ENCODE peak calls at places on chromosomes 11 and 22, in five cellular contexts. O is H9, L is A549, V is lung, R is tibial nerve. D is an unnamed sample.

GRCh38 chr22:39959640-39960447 is at the start of gene TMA7B:
- DNase-seq in R (no peak), L (peak; percentile 13), V (no peak), O (peak; percentile 74), D (peak; percentile 27)

GRCh38 chr11:75508051-75508561 is 17.6 kb downstream of the GDPD5 start:
- DNase-seq in O (no peak), R (no peak), L (no peak), V (no peak), D (peak; percentile 60)

GRCh38 chr11:128054323-128054910 is 532.9 kb downstream of the ETS1 start:
- DNase-seq in L (no peak), O (no peak), V (no peak), R (no peak), D (no peak)

GRCh38 chr11:64767344-64768299 is 7.8 kb upstream of the PYGM start:
- DNase-seq in R (peak; percentile 82), V (peak; percentile 71), O (peak; percentile 90), L (peak; percentile 82), D (peak; percentile 80)

GRCh38 chr22:38262051-38262795 is 10.6 kb downstream of the TMEM184B start:
- DNase-seq in O (peak; percentile 77), R (no peak), L (no peak), V (peak; percentile 73), D (peak; percentile 60)

GRCh38 chr11:28110108-28110838 is 2.1 kb downstream of the METTL15 start:
- DNase-seq in R (peak; percentile 58), O (peak; percentile 68), V (peak; percentile 70), L (peak; percentile 88), D (peak; percentile 32)

GRCh38 chr11:10051868-10052586 is 242.0 kb downstream of the SBF2 start:
- DNase-seq in L (no peak), V (no peak), O (no peak), R (no peak), D (no peak)

GRCh38 chr22:24392218-24392931 is 35.0 kb upstream of the ADORA2A start:
- DNase-seq in V (no peak), O (no peak), R (no peak), L (no peak), D (no peak)

GRCh38 chr11:87300640-87301381 is 263.1 kb downstream of the TMEM135 start:
- DNase-seq in O (no peak), V (no peak), L (peak; percentile 7), R (no peak), D (no peak)

GRCh38 chr11:20397281-20397680 is 9.8 kb downstream of the PRMT3 start:
- DNase-seq in R (no peak), V (no peak), O (no peak), L (peak; percentile 69), D (peak; percentile 49)

GRCh38 chr11:34754171-34754823 is 133.4 kb downstream of the EHF start:
- DNase-seq in O (no peak), V (no peak), R (no peak), L (no peak), D (no peak)

GRCh38 chr11:29293825-29294224 is 723.0 kb downstream of the KCNA4 start:
- DNase-seq in O (no peak), L (peak; percentile 70), V (no peak), R (no peak), D (no peak)

GRCh38 chr11:57699813-57700212 is 12.2 kb downstream of the MED19 start:
- DNase-seq in O (peak; percentile 43), L (no peak), V (no peak), R (no peak), D (no peak)

GRCh38 chr11:102012946-102013345 is 34.3 kb upstream of the CFAP300 start:
- DNase-seq in R (no peak), O (no peak), L (no peak), V (no peak), D (no peak)

GRCh38 chr11:32584921-32585320 is 1.3 kb downstream of the EIF3M start:
- DNase-seq in O (no peak), V (no peak), R (no peak), L (no peak), D (no peak)

DNA sequence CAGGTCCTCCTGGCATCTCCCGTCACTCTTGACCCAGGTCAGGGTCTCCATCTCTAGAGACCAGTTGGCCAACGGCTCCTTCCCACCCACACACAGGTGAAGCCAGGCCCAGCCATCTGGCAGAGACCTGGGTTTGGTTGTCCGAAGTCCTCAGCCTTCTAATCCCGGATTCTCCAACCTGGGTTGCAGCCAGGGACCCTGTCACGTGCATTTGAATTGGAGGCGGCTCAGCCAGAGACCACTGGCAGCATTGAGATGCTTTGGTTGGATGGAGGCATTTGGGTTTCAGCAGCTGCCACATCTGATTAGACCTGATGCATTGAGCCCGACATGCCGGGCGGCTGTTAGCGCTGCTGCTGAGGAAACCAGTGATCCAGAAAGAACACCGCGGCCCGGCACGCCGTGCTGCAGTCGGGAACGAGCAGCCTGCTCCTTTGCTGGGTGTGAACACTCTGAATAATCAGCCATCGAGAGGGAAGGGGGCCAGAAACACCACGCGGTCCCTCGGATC is 163.2 kb downstream of the BRD1 start:
- DNase-seq in R (no peak), O (peak; percentile 21), V (no peak), L (no peak), D (no peak)
- H3K4me1 ChIP-seq in R (peaks cover 9% of the 10 kb centered on the region), O (no peaks in the 10 kb centered on the region), V (peaks cover 9% of the 10 kb centered on the region), L (no peaks in the 10 kb centered on the region), D (peaks cover 8% of the 10 kb centered on the region)

DNA sequence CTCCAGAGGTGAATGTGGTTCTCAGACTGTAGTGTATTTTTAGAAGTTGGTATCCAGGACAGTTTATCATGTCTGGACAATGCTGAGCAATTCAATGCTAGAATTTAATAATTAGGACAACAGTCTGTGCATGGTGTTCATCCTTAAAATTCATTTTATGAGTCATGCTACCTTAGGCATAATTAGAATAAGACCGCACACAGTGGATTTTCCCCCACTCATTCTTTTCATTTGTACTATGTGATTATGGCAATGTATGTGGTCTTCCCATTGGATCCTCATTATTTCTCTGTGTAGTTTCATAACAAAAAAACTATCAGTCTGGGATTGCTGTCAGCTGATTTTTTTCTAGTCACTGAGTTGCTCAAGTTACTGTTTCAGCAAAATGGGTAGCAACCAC is 196.8 kb downstream of the ARHGAP42 start:
- DNase-seq in O (no peak), L (no peak), R (no peak), V (no peak), D (no peak)
- H3K27ac ChIP-seq in O (no peak overlapping the region), L (no peak overlapping the region), R (no peak overlapping the region), V (no peak overlapping the region), D (no peak overlapping the region)

GRCh38 chr11:12725047-12725862 is 51.0 kb downstream of the TEAD1 start:
- DNase-seq in L (no peak), O (no peak), R (no peak), V (no peak), D (no peak)
- H3K4me1 ChIP-seq in L (peaks cover 98% of the 10 kb centered on the region), O (peaks cover 26% of the 10 kb centered on the region), R (peaks cover 92% of the 10 kb centered on the region), V (peaks cover 22% of the 10 kb centered on the region), D (no peaks in the 10 kb centered on the region)

GRCh38 chr22:46139895-46140350 is 10.4 kb upstream of the PPARA start:
- DNase-seq in O (no peak), V (no peak), L (no peak), R (no peak), D (no peak)
- H3K27ac ChIP-seq in O (no peak overlapping the region), V (peak overlapping the region; percentile 69), L (no peak overlapping the region), R (peak overlapping the region; percentile 68), D (no peak overlapping the region)

GRCh38 chr11:114215428-114215827 is 80.8 kb upstream of the NNMT start:
- DNase-seq in R (no peak), L (no peak), O (no peak), V (no peak), D (no peak)

GRCh38 chr11:114215871-114216803 is 80.1 kb upstream of the NNMT start:
- DNase-seq in L (no peak), V (no peak), R (no peak), O (no peak), D (no peak)

GRCh38 chr11:114216804-114217195 is 79.4 kb upstream of the NNMT start:
- DNase-seq in V (no peak), O (no peak), L (no peak), R (no peak), D (no peak)

GRCh38 chr11:114218508-114218907 is 77.7 kb upstream of the NNMT start:
- DNase-seq in L (no peak), R (no peak), O (no peak), V (no peak), D (no peak)

GRCh38 chr11:114219559-114220349 is 76.4 kb upstream of the NNMT start:
- DNase-seq in V (peak; percentile 31), O (no peak), L (no peak), R (no peak), D (no peak)
- H3K4me1 ChIP-seq in V (peaks cover 34% of the 10 kb centered on the region), O (no peaks in the 10 kb centered on the region), L (no peaks in the 10 kb centered on the region), R (peaks cover 54% of the 10 kb centered on the region), D (peaks cover 27% of the 10 kb centered on the region)

DNA sequence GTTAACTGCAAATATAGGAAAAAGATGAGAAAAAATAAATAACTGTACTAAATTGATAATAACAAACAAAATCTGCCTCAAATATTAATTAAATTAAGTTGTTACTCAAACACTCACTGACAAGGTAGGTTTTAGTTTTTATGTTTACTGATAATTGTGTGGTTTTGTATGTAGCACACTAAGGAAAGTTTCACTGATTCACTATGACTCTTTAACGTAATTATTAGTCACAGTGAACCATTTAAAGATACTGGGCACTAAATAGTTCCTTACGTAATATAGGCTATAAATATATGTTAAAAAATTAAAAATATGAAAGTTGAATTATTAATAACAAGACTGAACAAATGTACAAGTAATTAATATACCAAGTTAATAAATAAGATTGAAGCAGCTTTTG is 2330.0 kb upstream of the RAG2 start:
- DNase-seq in L (no peak), V (no peak), O (no peak), R (no peak), D (no peak)
- H3K27ac ChIP-seq in L (no peak overlapping the region), V (no peak overlapping the region), O (no peak overlapping the region), R (no peak overlapping the region), D (no peak overlapping the region)